ENCODE peak calls at places on chromosomes 4 and X, in seven cellular contexts. P is prostate gland, T is WTC11, Y is OCI-LY7, A is astrocyte of the spinal cord, Z is WERI-Rb-1, F is mesothelial cell of epicardium. G is an unnamed sample.

GRCh38 chr4:148216866-148217814 is 225.1 kb downstream of the NR3C2 start:
- DNase-seq in Y (peak; percentile 23), F (no peak), Z (no peak), A (peak; percentile 54), T (no peak), P (no peak), G (no peak)

GRCh38 chr4:105619193-105619931 is 66.9 kb downstream of the ARHGEF38 start:
- DNase-seq in F (no peak), P (peak; percentile 83), T (no peak), Y (no peak), A (peak; percentile 61), Z (no peak), G (peak; percentile 31)

GRCh38 chr4:39426728-39427127 is 20.0 kb downstream of the KLB start:
- DNase-seq in T (no peak), P (no peak), F (no peak), Z (no peak), Y (no peak), A (no peak), G (no peak)

GRCh38 chr4:37725718-37726117 is 39.5 kb upstream of the RELL1 start:
- DNase-seq in Z (no peak), A (no peak), F (no peak), T (no peak), Y (no peak), P (no peak), G (no peak)

GRCh38 chr4:78766026-78766425 is 10.1 kb upstream of the BMP2K start:
- DNase-seq in T (no peak), Z (no peak), Y (no peak), A (peak; percentile 38), F (no peak), P (no peak), G (no peak)

GRCh38 chrX:41472231-41472815 is 25.2 kb downstream of the NYX start:
- DNase-seq in P (no peak), A (no peak), Y (no peak), T (no peak), Z (no peak), F (no peak), G (no peak)

GRCh38 chr4:48375651-48376291 is 34.4 kb downstream of the SLAIN2 start:
- DNase-seq in F (no peak), T (no peak), Y (no peak), A (peak; percentile 89), P (peak; percentile 49), Z (no peak), G (no peak)

GRCh38 chr4:177554966-177555574 is 112.8 kb upstream of the AGA start:
- DNase-seq in F (no peak), T (no peak), P (no peak), Z (no peak), A (peak; percentile 44), Y (peak; percentile 26), G (no peak)

GRCh38 chrX:94123062-94123461 is 449.1 kb downstream of the FAM133A start:
- DNase-seq in P (no peak), F (no peak), Y (no peak), T (no peak), Z (no peak), A (no peak), G (no peak)

GRCh38 chrX:68196939-68197791 is 236.1 kb downstream of the OPHN1 start:
- DNase-seq in F (no peak), T (peak; percentile 16), Y (peak; percentile 37), P (peak; percentile 43), A (peak; percentile 54), Z (peak; percentile 45), G (no peak)

GRCh38 chr4:77805802-77806201 is 13.4 kb downstream of the CNOT6L start:
- DNase-seq in F (no peak), T (no peak), Y (no peak), A (no peak), P (no peak), Z (no peak), G (no peak)

GRCh38 chrX:126164689-126165400 is 1.2 kb downstream of the DCAF12L2 start:
- DNase-seq in T (no peak), Z (no peak), A (no peak), Y (no peak), F (no peak), P (no peak), G (no peak)

GRCh38 chr4:66606908-66607307 is 936.6 kb upstream of the EPHA5 start:
- DNase-seq in A (no peak), P (no peak), T (no peak), Y (no peak), Z (no peak), F (no peak), G (no peak)

GRCh38 chr4:171203425-171203824 is 609.8 kb upstream of the GALNTL6 start:
- DNase-seq in T (no peak), A (peak; percentile 36), Z (no peak), P (no peak), F (no peak), Y (no peak), G (no peak)

GRCh38 chr4:8275511-8275910 is 6.0 kb downstream of the HTRA3 start:
- DNase-seq in F (no peak), Z (no peak), A (no peak), P (no peak), T (no peak), Y (no peak), G (no peak)

GRCh38 chr4:118112647-118113046 is 78.4 kb downstream of the NDST3 start:
- DNase-seq in Z (no peak), A (peak; percentile 16), P (no peak), T (no peak), Y (no peak), F (no peak), G (no peak)

GRCh38 chr4:98672583-98673281 is 14.3 kb upstream of the TSPAN5 start:
- DNase-seq in T (no peak), P (no peak), A (no peak), F (no peak), Z (no peak), Y (no peak), G (no peak)

GRCh38 chr4:99790796-99791617 is 25.6 kb upstream of the DAPP1 start:
- DNase-seq in F (no peak), Y (no peak), A (peak; percentile 57), Z (peak; percentile 90), P (no peak), T (no peak), G (no peak)

GRCh38 chr4:90357117-90357710 is 230.0 kb downstream of the CCSER1 start:
- DNase-seq in T (no peak), Z (no peak), A (peak; percentile 71), F (no peak), P (no peak), Y (peak; percentile 29), G (no peak)

GRCh38 chr4:168648929-168649328 is 152.1 kb downstream of the PALLD start:
- DNase-seq in T (no peak), A (peak; percentile 84), Z (no peak), Y (no peak), P (no peak), F (no peak), G (no peak)

GRCh38 chr4:166064706-166065105 is 191.7 kb downstream of the TLL1 start:
- DNase-seq in Z (no peak), P (no peak), T (no peak), Y (no peak), A (no peak), F (no peak), G (no peak)

GRCh38 chr4:73701116-73701515 is 39.3 kb upstream of the CXCL8 start:
- DNase-seq in Y (no peak), A (no peak), P (no peak), F (no peak), Z (no peak), T (no peak), G (no peak)

GRCh38 chr4:7166981-7167700 is 25.2 kb upstream of the SORCS2 start:
- DNase-seq in P (no peak), T (no peak), Z (no peak), A (no peak), F (no peak), Y (no peak), G (no peak)

GRCh38 chr4:125387770-125388169 is 73.0 kb downstream of the FAT4 start:
- DNase-seq in A (peak; percentile 13), P (no peak), T (no peak), Y (no peak), Z (no peak), F (no peak), G (no peak)

GRCh38 chrX:87517571-87518141 is at the start of gene KLHL4:
- DNase-seq in F (no peak), Y (no peak), Z (peak; percentile 22), P (no peak), A (peak; percentile 96), T (peak; percentile 38), G (no peak)

DNA sequence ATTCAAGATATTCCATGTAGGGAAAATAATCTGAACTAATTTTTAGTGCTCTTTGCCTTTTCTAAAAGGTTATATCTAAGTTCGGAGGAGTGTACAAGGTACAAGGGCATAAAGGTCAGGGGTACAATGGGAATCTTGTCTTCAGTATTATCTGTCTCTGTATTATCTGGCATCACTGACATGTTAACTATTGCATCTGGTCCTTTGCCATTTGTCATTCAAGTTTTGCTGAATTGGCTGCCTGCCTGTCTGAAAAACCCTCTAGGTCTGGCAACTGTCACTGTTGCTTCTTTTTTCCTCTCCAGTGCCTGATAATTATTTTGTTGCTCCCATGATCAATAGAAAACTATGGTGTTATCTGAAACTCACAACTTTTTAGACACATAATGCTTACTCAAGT is 112.5 kb upstream of the STK26 start:
- DNase-seq in P (no peak), F (no peak), Z (no peak), Y (no peak), A (no peak), T (no peak), G (no peak)
- TF ChIP-seq CTCF in P (no peak), F (no peak), Z (no peak), Y (no peak), A (no peak), T (no peak), G (no peak)

DNA sequence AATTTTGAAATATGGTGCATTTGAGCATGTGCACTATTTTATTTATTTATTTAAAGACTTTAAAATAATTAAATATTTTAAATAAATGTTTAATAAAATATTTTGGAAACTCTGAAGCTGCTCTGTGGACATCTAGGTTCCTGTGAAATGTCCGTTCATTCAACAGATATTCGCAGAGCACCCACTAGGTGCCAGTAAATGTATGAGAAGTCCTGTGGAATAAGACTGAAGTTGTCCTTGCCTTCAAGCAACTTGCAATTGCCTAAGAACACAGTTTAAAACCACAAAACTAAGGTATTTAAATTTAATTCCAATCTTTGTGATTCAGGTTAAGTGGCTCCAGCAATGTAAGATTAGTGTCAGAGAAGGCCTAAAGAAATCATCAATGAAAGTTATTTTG is 306.7 kb downstream of the GBA3 start:
- DNase-seq in P (no peak), F (no peak), T (peak; percentile 20), Y (no peak), A (peak; percentile 13), Z (peak; percentile 24), G (no peak)
- TF ChIP-seq CTCF in P (no peak), F (no peak), T (no peak), Y (peak; percentile 21), A (peak; percentile 17), Z (peak; percentile 53), G (no peak)

DNA sequence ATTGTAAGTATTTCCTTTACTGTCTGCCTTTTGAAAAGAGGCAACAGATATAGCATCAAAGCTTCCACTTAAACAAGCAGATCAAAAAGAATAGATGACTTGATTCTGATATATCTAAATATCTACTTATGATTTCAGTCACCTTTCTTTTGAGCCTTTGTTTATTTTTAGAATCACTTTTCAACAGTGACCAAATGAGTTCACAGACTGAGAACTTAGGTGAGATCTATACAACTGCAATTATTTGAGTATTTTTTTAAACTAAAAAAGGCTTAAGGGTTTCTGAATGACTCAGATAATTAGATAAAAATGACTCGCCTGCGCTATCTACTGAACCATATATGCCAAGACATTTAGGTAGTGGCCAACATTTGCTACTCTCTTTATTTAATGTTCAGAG is 166.7 kb upstream of the KCNIP4 start:
- DNase-seq in Z (no peak), Y (no peak), A (no peak), T (no peak), P (no peak), F (no peak), G (no peak)
- TF ChIP-seq CTCF in Z (no peak), Y (no peak), A (no peak), T (no peak), P (no peak), F (no peak), G (no peak)

GRCh38 chr4:122827258-122827887 is 742 bp downstream of the FGF2 start:
- DNase-seq in P (no peak), Z (peak; percentile 67), T (peak; percentile 36), F (peak; percentile 22), Y (peak; percentile 1), A (peak; percentile 50), G (no peak)
- TF ChIP-seq CTCF in P (no peak), Z (peak; percentile 49), T (no peak), F (no peak), Y (peak; percentile 16), A (peak; percentile 36), G (no peak)

G was measured in omental fat pad.